ENCODE peak calls at places on chromosome 6, in five cellular contexts. One of them, this sample, is unnamed.

GRCh38 chr6:38973178-38974057 is 75.2 kb upstream of the GLP1R start:
- DNase-seq in HepG2: peak; percentile 72
- DNase-seq in K562: peak; percentile 58
- DNase-seq in A549: peak; percentile 74
- DNase-seq in GM12878: peak; percentile 9
- DNase-seq in this sample: peak; percentile 77

GRCh38 chr6:33419580-33420492 is at the start of gene SYNGAP1:
- DNase-seq in HepG2: no peak
- DNase-seq in K562: no peak
- DNase-seq in A549: no peak
- DNase-seq in GM12878: no peak
- DNase-seq in this sample: peak; percentile 76

GRCh38 chr6:105509506-105510331 is 106.8 kb upstream of the PREP start:
- DNase-seq in HepG2: no peak
- DNase-seq in K562: no peak
- DNase-seq in A549: peak; percentile 43
- DNase-seq in GM12878: no peak
- DNase-seq in this sample: peak; percentile 59

GRCh38 chr6:168865-169455 is 123.3 kb upstream of the DUSP22 start:
- DNase-seq in HepG2: peak; percentile 59
- DNase-seq in K562: peak; percentile 44
- DNase-seq in A549: peak; percentile 36
- DNase-seq in GM12878: no peak
- DNase-seq in this sample: peak; percentile 76

GRCh38 chr6:163147988-163148387 is 266.5 kb upstream of the QKI start:
- DNase-seq in HepG2: no peak
- DNase-seq in K562: no peak
- DNase-seq in A549: no peak
- DNase-seq in GM12878: no peak
- DNase-seq in this sample: peak; percentile 18

GRCh38 chr6:165943908-165944307 is 223.7 kb downstream of the TBXT start:
- DNase-seq in HepG2: no peak
- DNase-seq in K562: no peak
- DNase-seq in A549: no peak
- DNase-seq in GM12878: no peak
- DNase-seq in this sample: no peak

GRCh38 chr6:62367601-62368000 is 81.6 kb upstream of the KHDRBS2 start:
- DNase-seq in HepG2: no peak
- DNase-seq in K562: no peak
- DNase-seq in A549: no peak
- DNase-seq in GM12878: no peak
- DNase-seq in this sample: no peak

GRCh38 chr6:27146706-27147507 is 100.6 kb upstream of the PRSS16 start:
- DNase-seq in HepG2: peak; percentile 70
- DNase-seq in K562: peak; percentile 96
- DNase-seq in A549: peak; percentile 99
- DNase-seq in GM12878: peak; percentile 100
- DNase-seq in this sample: peak; percentile 98

GRCh38 chr6:43495409-43495941 is 14.7 kb downstream of the LRRC73 start:
- DNase-seq in HepG2: peak; percentile 41
- DNase-seq in K562: no peak
- DNase-seq in A549: no peak
- DNase-seq in GM12878: no peak
- DNase-seq in this sample: no peak

GRCh38 chr6:28981391-28981832 is 23.7 kb downstream of the ZNF311 start:
- DNase-seq in HepG2: peak; percentile 82
- DNase-seq in K562: peak; percentile 48
- DNase-seq in A549: peak; percentile 65
- DNase-seq in GM12878: peak; percentile 64
- DNase-seq in this sample: peak; percentile 77
- TF ChIP-seq JUNB in HepG2: no peak
- TF ChIP-seq JUNB in K562: no peak
- TF ChIP-seq JUNB in A549: no peak
- TF ChIP-seq JUNB in GM12878: no peak
- TF ChIP-seq JUNB in this sample: no peak

DNA sequence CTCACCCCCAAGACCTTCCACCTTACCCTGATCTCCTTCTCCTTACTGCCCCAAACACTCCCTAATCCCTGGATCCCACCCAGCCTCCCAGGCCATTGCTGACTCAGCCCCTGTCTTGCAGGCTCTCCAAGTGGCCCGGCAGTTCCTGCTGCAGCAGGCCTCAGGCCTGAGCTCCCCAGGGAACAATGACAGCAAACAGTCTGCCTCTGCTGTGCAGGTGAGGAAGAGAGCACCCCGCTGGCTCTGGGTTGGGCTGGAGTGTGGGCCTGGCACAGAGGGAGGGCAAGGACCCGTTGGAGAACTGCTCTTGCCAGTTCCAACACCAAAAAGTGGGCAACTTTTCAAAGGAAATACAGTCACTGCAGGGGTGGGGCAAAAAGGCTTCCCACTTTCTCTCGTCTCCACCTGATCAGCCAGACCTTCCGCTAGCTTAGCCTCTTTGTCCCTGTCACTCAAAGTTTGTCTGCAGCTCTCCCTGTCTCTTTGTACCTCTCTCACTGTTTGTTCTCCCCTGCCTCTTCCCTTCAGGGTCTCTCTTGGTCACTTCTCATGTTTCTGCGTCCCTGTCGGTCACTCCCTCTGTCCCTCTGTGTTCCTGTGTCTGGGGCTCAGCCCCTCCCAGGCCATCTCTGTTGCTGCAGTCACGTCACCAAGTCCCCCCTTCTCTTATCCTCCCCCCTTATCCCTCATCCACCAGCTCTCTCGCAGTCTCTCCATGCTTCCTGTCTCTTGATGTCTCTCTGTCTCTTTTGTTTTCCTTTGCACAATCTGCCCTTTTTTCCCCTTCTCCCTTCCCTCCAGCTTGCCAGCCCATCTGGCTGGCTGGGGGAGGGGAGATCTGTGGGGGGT is 31.9 kb downstream of the FOXP4 start:
- DNase-seq in HepG2: peak; percentile 99
- DNase-seq in K562: peak; percentile 76
- DNase-seq in A549: no peak
- DNase-seq in GM12878: no peak
- DNase-seq in this sample: peak; percentile 85
- TF ChIP-seq JUNB in HepG2: peak; percentile 55
- TF ChIP-seq JUNB in K562: no peak
- TF ChIP-seq JUNB in A549: no peak
- TF ChIP-seq JUNB in GM12878: no peak
- TF ChIP-seq JUNB in this sample: no peak

DNA sequence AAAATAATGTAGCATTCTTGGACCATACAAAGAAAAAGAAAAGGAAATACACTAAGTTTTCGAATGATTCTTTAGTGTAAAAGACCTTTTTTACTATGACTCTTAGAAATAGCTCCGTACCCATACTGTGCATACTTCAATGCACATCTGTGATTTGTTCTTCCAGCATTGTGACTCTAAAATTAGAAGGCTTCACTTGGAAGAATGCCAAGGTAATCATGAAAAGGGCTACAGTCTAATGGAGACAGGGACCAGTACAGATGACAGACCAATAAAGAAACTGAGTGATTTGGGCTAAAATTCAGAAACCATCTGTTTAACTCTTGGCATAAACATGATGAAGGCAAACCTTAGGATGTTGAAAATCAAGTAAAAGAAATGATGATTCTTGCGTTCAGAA is 46.3 kb downstream of the CYP39A1 start:
- DNase-seq in HepG2: no peak
- DNase-seq in K562: no peak
- DNase-seq in A549: no peak
- DNase-seq in GM12878: no peak
- DNase-seq in this sample: no peak
- TF ChIP-seq JUNB in HepG2: no peak
- TF ChIP-seq JUNB in K562: no peak
- TF ChIP-seq JUNB in A549: no peak
- TF ChIP-seq JUNB in GM12878: no peak
- TF ChIP-seq JUNB in this sample: no peak

DNA sequence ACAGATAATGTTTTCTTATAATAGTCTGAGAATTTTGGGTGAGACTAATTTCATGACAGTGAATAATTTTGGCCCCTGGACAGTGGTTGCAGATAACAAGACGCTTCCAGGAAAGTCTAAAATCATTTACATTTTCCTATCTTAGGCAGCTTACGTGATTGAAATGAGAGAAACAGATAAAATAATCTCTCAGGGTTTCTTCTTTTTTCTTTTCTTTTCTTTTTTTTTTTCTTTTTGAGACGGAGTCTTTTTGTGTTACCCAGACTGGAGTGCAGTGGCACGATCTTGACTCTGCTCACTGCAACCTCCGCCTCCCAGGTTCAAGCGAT is 4.2 kb upstream of the SERPINB1 start:
- DNase-seq in HepG2: no peak
- DNase-seq in K562: no peak
- DNase-seq in A549: no peak
- DNase-seq in GM12878: no peak
- DNase-seq in this sample: no peak
- TF ChIP-seq JUNB in HepG2: no peak
- TF ChIP-seq JUNB in K562: no peak
- TF ChIP-seq JUNB in A549: no peak
- TF ChIP-seq JUNB in GM12878: no peak
- TF ChIP-seq JUNB in this sample: no peak

This sample was measured in GM23338.